ENCODE peak calls at places on chromosomes 5 and 9, in eight cellular contexts. One of them, this sample, is unnamed.

GRCh38 chr9:9612270-9612669 is 1000.5 kb downstream of the PTPRD start:
- DNase-seq in AG09319: no peak
- DNase-seq in NCI-H1436: peak; percentile 45
- DNase-seq in GM12864: peak; percentile 30
- DNase-seq in fibroblast of gingiva: no peak
- DNase-seq in AG08395: no peak
- DNase-seq in EL: no peak
- DNase-seq in GM10248: no peak
- DNase-seq in this sample: no peak

GRCh38 chr5:83436276-83436675 is 35.3 kb upstream of the VCAN start:
- DNase-seq in AG09319: no peak
- DNase-seq in AG08395: no peak
- DNase-seq in fibroblast of gingiva: no peak
- DNase-seq in NCI-H1436: no peak
- DNase-seq in GM10248: no peak
- DNase-seq in EL: no peak
- DNase-seq in GM12864: no peak
- DNase-seq in this sample: no peak

GRCh38 chr9:127968717-127969383 is 11.9 kb downstream of the EEIG1 start:
- DNase-seq in AG09319: peak; percentile 77
- DNase-seq in GM12864: no peak
- DNase-seq in EL: peak; percentile 88
- DNase-seq in fibroblast of gingiva: peak; percentile 82
- DNase-seq in NCI-H1436: no peak
- DNase-seq in GM10248: no peak
- DNase-seq in AG08395: peak; percentile 90
- DNase-seq in this sample: peak; percentile 55

GRCh38 chr5:108818613-108819272 is 71.0 kb downstream of the FER start:
- DNase-seq in AG09319: peak; percentile 1
- DNase-seq in GM10248: peak; percentile 45
- DNase-seq in fibroblast of gingiva: peak; percentile 16
- DNase-seq in AG08395: peak; percentile 54
- DNase-seq in NCI-H1436: no peak
- DNase-seq in EL: peak; percentile 67
- DNase-seq in GM12864: peak; percentile 12
- DNase-seq in this sample: no peak

GRCh38 chr5:9176641-9177040 is 369.2 kb downstream of the SEMA5A start:
- DNase-seq in GM12864: no peak
- DNase-seq in AG08395: no peak
- DNase-seq in fibroblast of gingiva: peak; percentile 21
- DNase-seq in EL: peak; percentile 48
- DNase-seq in AG09319: no peak
- DNase-seq in GM10248: no peak
- DNase-seq in NCI-H1436: no peak
- DNase-seq in this sample: no peak

GRCh38 chr9:69431777-69432176 is 106.8 kb downstream of the ENTREP1 start:
- DNase-seq in NCI-H1436: no peak
- DNase-seq in fibroblast of gingiva: no peak
- DNase-seq in GM12864: no peak
- DNase-seq in AG09319: no peak
- DNase-seq in GM10248: no peak
- DNase-seq in AG08395: no peak
- DNase-seq in EL: no peak
- DNase-seq in this sample: peak; percentile 14

GRCh38 chr5:62316110-62316509 is 10.1 kb downstream of the KIF2A start:
- DNase-seq in AG09319: no peak
- DNase-seq in GM12864: no peak
- DNase-seq in EL: no peak
- DNase-seq in fibroblast of gingiva: no peak
- DNase-seq in AG08395: no peak
- DNase-seq in NCI-H1436: no peak
- DNase-seq in GM10248: no peak
- DNase-seq in this sample: no peak

GRCh38 chr5:56487528-56488115 is 254.5 kb upstream of the ANKRD55 start:
- DNase-seq in GM10248: no peak
- DNase-seq in EL: no peak
- DNase-seq in NCI-H1436: no peak
- DNase-seq in fibroblast of gingiva: no peak
- DNase-seq in AG09319: no peak
- DNase-seq in GM12864: no peak
- DNase-seq in AG08395: no peak
- DNase-seq in this sample: no peak

GRCh38 chr5:108315829-108316228 is 66.1 kb downstream of the FBXL17 start:
- DNase-seq in AG08395: no peak
- DNase-seq in GM10248: no peak
- DNase-seq in NCI-H1436: no peak
- DNase-seq in AG09319: no peak
- DNase-seq in GM12864: no peak
- DNase-seq in EL: peak; percentile 31
- DNase-seq in fibroblast of gingiva: no peak
- DNase-seq in this sample: no peak

GRCh38 chr5:160269017-160269416 is 39.7 kb downstream of the FABP6 start:
- DNase-seq in AG08395: peak; percentile 33
- DNase-seq in GM10248: no peak
- DNase-seq in fibroblast of gingiva: peak; percentile 31
- DNase-seq in AG09319: peak; percentile 7
- DNase-seq in EL: peak; percentile 71
- DNase-seq in NCI-H1436: peak; percentile 65
- DNase-seq in GM12864: no peak
- DNase-seq in this sample: peak; percentile 91

GRCh38 chr9:89153618-89154017 is 25.0 kb downstream of the SHC3 start:
- DNase-seq in EL: peak; percentile 86
- DNase-seq in AG09319: no peak
- DNase-seq in GM10248: no peak
- DNase-seq in fibroblast of gingiva: peak; percentile 37
- DNase-seq in NCI-H1436: no peak
- DNase-seq in AG08395: peak; percentile 78
- DNase-seq in GM12864: no peak
- DNase-seq in this sample: peak; percentile 55

GRCh38 chr5:107704686-107705389 is 34.1 kb upstream of the EFNA5 start:
- DNase-seq in fibroblast of gingiva: no peak
- DNase-seq in GM10248: no peak
- DNase-seq in EL: no peak
- DNase-seq in AG08395: no peak
- DNase-seq in GM12864: no peak
- DNase-seq in AG09319: no peak
- DNase-seq in NCI-H1436: no peak
- DNase-seq in this sample: no peak

GRCh38 chr5:171421331-171422262 is 2.1 kb downstream of the FGF18 start:
- DNase-seq in GM12864: no peak
- DNase-seq in fibroblast of gingiva: no peak
- DNase-seq in NCI-H1436: no peak
- DNase-seq in EL: no peak
- DNase-seq in GM10248: no peak
- DNase-seq in AG09319: no peak
- DNase-seq in AG08395: no peak
- DNase-seq in this sample: no peak

GRCh38 chr9:79621916-79622575 is 50.3 kb downstream of the TLE4 start:
- DNase-seq in GM12864: no peak
- DNase-seq in AG09319: no peak
- DNase-seq in fibroblast of gingiva: no peak
- DNase-seq in NCI-H1436: no peak
- DNase-seq in GM10248: no peak
- DNase-seq in AG08395: peak; percentile 20
- DNase-seq in EL: no peak
- DNase-seq in this sample: no peak

GRCh38 chr9:2874001-2874750 is 30.3 kb upstream of the PUM3 start:
- DNase-seq in GM10248: no peak
- DNase-seq in NCI-H1436: no peak
- DNase-seq in AG09319: no peak
- DNase-seq in GM12864: no peak
- DNase-seq in AG08395: no peak
- DNase-seq in fibroblast of gingiva: no peak
- DNase-seq in EL: no peak
- DNase-seq in this sample: peak; percentile 1

GRCh38 chr5:9739135-9739534 is 109.0 kb upstream of the TAS2R1 start:
- DNase-seq in NCI-H1436: no peak
- DNase-seq in fibroblast of gingiva: no peak
- DNase-seq in GM12864: no peak
- DNase-seq in EL: no peak
- DNase-seq in AG08395: no peak
- DNase-seq in GM10248: no peak
- DNase-seq in AG09319: no peak
- DNase-seq in this sample: no peak

GRCh38 chr9:93860694-93861658 is 94.2 kb downstream of the BARX1 start:
- DNase-seq in GM12864: no peak
- DNase-seq in AG08395: no peak
- DNase-seq in AG09319: no peak
- DNase-seq in EL: no peak
- DNase-seq in GM10248: peak; percentile 13
- DNase-seq in NCI-H1436: no peak
- DNase-seq in fibroblast of gingiva: no peak
- DNase-seq in this sample: no peak

GRCh38 chr9:96618209-96619108 is 1.2 kb downstream of the CDC14B start:
- DNase-seq in AG09319: no peak
- DNase-seq in fibroblast of gingiva: peak; percentile 64
- DNase-seq in GM12864: no peak
- DNase-seq in NCI-H1436: no peak
- DNase-seq in GM10248: no peak
- DNase-seq in AG08395: peak; percentile 68
- DNase-seq in EL: peak; percentile 73
- DNase-seq in this sample: peak; percentile 58

GRCh38 chr5:156920042-156920860 is 42.8 kb downstream of the TIMD4 start:
- DNase-seq in GM12864: no peak
- DNase-seq in fibroblast of gingiva: no peak
- DNase-seq in GM10248: no peak
- DNase-seq in NCI-H1436: no peak
- DNase-seq in EL: no peak
- DNase-seq in AG09319: no peak
- DNase-seq in AG08395: peak; percentile 17
- DNase-seq in this sample: no peak

GRCh38 chr5:1490360-1490759 is 33.4 kb downstream of the LPCAT1 start:
- DNase-seq in fibroblast of gingiva: no peak
- DNase-seq in AG09319: no peak
- DNase-seq in GM10248: no peak
- DNase-seq in GM12864: no peak
- DNase-seq in NCI-H1436: no peak
- DNase-seq in EL: no peak
- DNase-seq in AG08395: no peak
- DNase-seq in this sample: no peak

GRCh38 chr9:137277329-137278041 is at the start of gene TOR4A:
- DNase-seq in fibroblast of gingiva: peak; percentile 75
- DNase-seq in GM10248: peak; percentile 93
- DNase-seq in AG08395: peak; percentile 84
- DNase-seq in EL: peak; percentile 95
- DNase-seq in GM12864: no peak
- DNase-seq in NCI-H1436: no peak
- DNase-seq in AG09319: peak; percentile 43
- DNase-seq in this sample: peak; percentile 95